ENCODE peak calls at places on chromosomes 11 and 22, in nine cellular contexts. X, A, N, D, S, Y, V, B and H are unnamed samples.
A peak's percentile ranks its signal among the peaks of the same experiment; 100 is the strongest.

GRCh38 chr11:47518212-47518959 is 34.5 kb downstream of the CELF1 start:
- DNase-seq in N (no peak), S (no peak), B (no peak), A (no peak), D (no peak), X (no peak), V (no peak), Y (no peak), H (no peak)

GRCh38 chr22:19757985-19758895 is 2.3 kb upstream of the TBX1 start:
- DNase-seq in Y (no peak), B (peak; percentile 52), D (no peak), A (no peak), N (no peak), V (no peak), X (no peak), S (no peak), H (no peak)

GRCh38 chr11:3854660-3854976 is 846 bp upstream of the STIM1 start:
- DNase-seq in N (no peak), A (no peak), S (no peak), D (no peak), X (no peak), B (no peak), V (no peak), Y (no peak), H (no peak)

GRCh38 chr22:50191041-50191740 is 5.5 kb downstream of the TRABD start:
- DNase-seq in X (no peak), N (no peak), B (no peak), D (no peak), V (no peak), A (no peak), Y (no peak), S (no peak), H (no peak)

GRCh38 chr11:57325735-57326048 is 940 bp upstream of the TNKS1BP1 start:
- DNase-seq in V (peak; percentile 63), X (peak; percentile 37), D (no peak), N (no peak), A (peak; percentile 49), S (no peak), B (no peak), Y (no peak), H (peak; percentile 32)

GRCh38 chr11:12552677-12553076 is 121.5 kb upstream of the TEAD1 start:
- DNase-seq in B (no peak), S (peak; percentile 89), N (no peak), V (no peak), X (no peak), A (no peak), D (no peak), Y (no peak), H (no peak)

GRCh38 chr11:74577624-74578396 is 14.6 kb upstream of the POLD3 start:
- DNase-seq in B (no peak), V (peak; percentile 84), N (no peak), S (no peak), Y (no peak), X (peak; percentile 20), D (no peak), A (no peak), H (no peak)

GRCh38 chr11:1167256-1167655 is 9.5 kb downstream of the MUC5AC start:
- DNase-seq in N (no peak), B (no peak), A (no peak), D (no peak), S (no peak), V (no peak), X (no peak), Y (no peak), H (no peak)

GRCh38 chr11:18367431-18367830 is 26.9 kb upstream of the LDHA start:
- DNase-seq in Y (no peak), X (no peak), S (no peak), B (no peak), A (no peak), D (peak; percentile 48), N (no peak), V (no peak), H (no peak)

GRCh38 chr11:76314741-76315090 is 66.2 kb downstream of the THAP12 start:
- DNase-seq in N (peak; percentile 45), D (peak; percentile 52), S (no peak), V (no peak), Y (no peak), B (no peak), A (peak; percentile 49), X (no peak), H (peak; percentile 28)

GRCh38 chr11:78340530-78340929 is 77.1 kb downstream of the GAB2 start:
- DNase-seq in B (no peak), V (no peak), S (no peak), D (no peak), X (no peak), N (no peak), A (no peak), Y (no peak), H (no peak)

GRCh38 chr11:122069946-122070345 is 46.1 kb downstream of the BLID start:
- DNase-seq in N (peak; percentile 77), D (peak; percentile 96), A (no peak), B (peak; percentile 40), S (no peak), Y (no peak), V (peak; percentile 78), X (peak; percentile 85), H (peak; percentile 52)

GRCh38 chr11:73135346-73136284 is 6.5 kb downstream of the FCHSD2 start:
- DNase-seq in A (no peak), X (no peak), Y (no peak), N (no peak), B (no peak), V (no peak), D (no peak), S (no peak), H (no peak)

GRCh38 chr11:121029153-121029552 is 5.3 kb downstream of the TBCEL start:
- DNase-seq in D (no peak), V (no peak), S (no peak), B (no peak), Y (no peak), X (peak; percentile 14), A (no peak), N (no peak), H (no peak)

GRCh38 chr11:120180571-120181445 is 30.0 kb upstream of the OAF start:
- DNase-seq in S (no peak), D (peak; percentile 67), Y (no peak), N (peak; percentile 67), X (no peak), V (no peak), B (peak; percentile 78), A (peak; percentile 50), H (peak; percentile 35)

GRCh38 chr22:26086359-26086758 is 82.9 kb upstream of the SEZ6L start:
- DNase-seq in Y (no peak), X (peak; percentile 41), D (peak; percentile 1), V (no peak), N (no peak), B (no peak), S (no peak), A (no peak), H (no peak)

GRCh38 chr11:63919267-63920125 is 2.5 kb upstream of the RCOR2 start:
- DNase-seq in X (no peak), N (no peak), D (peak; percentile 76), V (no peak), A (no peak), Y (no peak), S (no peak), B (peak; percentile 96), H (no peak)

GRCh38 chr11:92198276-92198675 is 26.3 kb upstream of the FAT3 start:
- DNase-seq in A (no peak), Y (no peak), V (no peak), X (no peak), N (no peak), D (no peak), B (no peak), S (no peak), H (no peak)

GRCh38 chr11:29351301-29351873 is 665.4 kb downstream of the KCNA4 start:
- DNase-seq in Y (no peak), D (no peak), S (no peak), N (no peak), X (no peak), V (no peak), B (no peak), A (no peak), H (no peak)

GRCh38 chr11:34468209-34468841 is 29.6 kb downstream of the CAT start:
- DNase-seq in V (no peak), N (peak; percentile 23), X (no peak), B (peak; percentile 54), Y (peak; percentile 9), S (no peak), D (peak; percentile 43), A (no peak), H (peak; percentile 64)

GRCh38 chr11:2580061-2580421 is 119.8 kb downstream of the KCNQ1OT1 start:
- DNase-seq in A (no peak), V (no peak), Y (no peak), B (peak; percentile 20), X (no peak), N (no peak), D (no peak), S (no peak), H (no peak)

GRCh38 chr11:75349540-75350116 is 1.8 kb downstream of the ARRB1 start:
- DNase-seq in A (no peak), Y (no peak), N (no peak), D (no peak), S (no peak), X (no peak), V (no peak), B (peak; percentile 34), H (no peak)